ENCODE peak calls at places on chromosomes 7 and 10, in five cellular contexts. W, C, D, B and T are unnamed samples.

GRCh38 chr10:25682203-25682950 is 251.7 kb upstream of the MYO3A start:
- DNase-seq in D (peak; percentile 51), W (peak; percentile 23), C (no peak), B (no peak), T (peak; percentile 23)

GRCh38 chr10:63520463-63521388 is 475 bp upstream of the REEP3 start:
- DNase-seq in C (peak; percentile 28), B (no peak), W (peak; percentile 57), D (peak; percentile 89), T (peak; percentile 50)

GRCh38 chr10:114772496-114773196 is 48.9 kb upstream of the FHIP2A start:
- DNase-seq in C (no peak), W (no peak), D (no peak), B (no peak), T (no peak)

GRCh38 chr10:118017850-118018249 is 28.9 kb downstream of the RAB11FIP2 start:
- DNase-seq in D (peak; percentile 95), W (peak; percentile 70), C (no peak), B (no peak), T (peak; percentile 74)

GRCh38 chr7:11934766-11935165 is 102.8 kb upstream of the THSD7A start:
- DNase-seq in B (no peak), W (no peak), C (no peak), D (no peak), T (no peak)

GRCh38 chr7:138951953-138952352 is 29.2 kb downstream of the KIAA1549 start:
- DNase-seq in C (no peak), B (no peak), D (no peak), W (no peak), T (peak; percentile 99)

GRCh38 chr7:114409750-114410149 is 4.9 kb upstream of the FOXP2 start:
- DNase-seq in D (no peak), W (no peak), C (peak; percentile 66), B (no peak), T (no peak)

GRCh38 chr10:22893776-22894175 is 34.1 kb upstream of the ARMC3 start:
- DNase-seq in B (no peak), D (no peak), C (no peak), W (no peak), T (no peak)

GRCh38 chr10:13349776-13350274 is 1.7 kb upstream of the SEPHS1 start:
- DNase-seq in C (peak; percentile 54), D (peak; percentile 94), B (peak; percentile 97), W (no peak), T (no peak)

GRCh38 chr7:131530137-131530536 is 26.3 kb downstream of the PODXL start:
- DNase-seq in W (no peak), B (no peak), C (no peak), D (no peak), T (no peak)

GRCh38 chr10:5805260-5805659 is 8.0 kb downstream of the GDI2 start:
- DNase-seq in C (no peak), D (no peak), B (no peak), W (no peak), T (no peak)
- H3K4ac ChIP-seq in C (no peak overlapping the region), D (no peak overlapping the region), B (no peak overlapping the region), W (no peak overlapping the region), T (peak overlapping the region; percentile 97)

GRCh38 chr10:68796609-68797008 is 30.7 kb upstream of the STOX1 start:
- DNase-seq in B (no peak), C (peak; percentile 67), D (no peak), W (no peak), T (peak; percentile 19)

GRCh38 chr10:68790476-68790875 is 36.9 kb upstream of the STOX1 start:
- DNase-seq in C (no peak), D (no peak), W (no peak), B (no peak), T (no peak)

GRCh38 chr10:68787813-68788212 is 39.5 kb upstream of the STOX1 start:
- DNase-seq in W (no peak), D (no peak), C (no peak), B (no peak), T (no peak)

GRCh38 chr10:68795886-68796532 is 31.3 kb upstream of the STOX1 start:
- DNase-seq in D (no peak), B (no peak), W (no peak), C (no peak), T (no peak)

GRCh38 chr10:68792115-68792514 is 35.2 kb upstream of the STOX1 start:
- DNase-seq in C (peak; percentile 30), D (peak; percentile 10), W (no peak), B (no peak), T (no peak)
- H3K36me3 ChIP-seq in C (peaks cover 52% of the 10 kb centered on the region), D (peaks cover 6% of the 10 kb centered on the region), W (peaks cover 19% of the 10 kb centered on the region), B (peaks cover 25% of the 10 kb centered on the region), T (peaks cover 47% of the 10 kb centered on the region)

GRCh38 chr7:101362334-101363195 is at the start of gene COL26A1:
- DNase-seq in D (peak; percentile 81), W (peak; percentile 44), B (no peak), C (no peak), T (peak; percentile 70)
- H3K4ac ChIP-seq in D (peak within 1 kb of the TSS; percentile 97), W (peak within 1 kb of the TSS; percentile 89), B (peak within 1 kb of the TSS; percentile 99), C (no peak within 1 kb of the TSS), T (peak within 1 kb of the TSS; percentile 54)

GRCh38 chr7:98899816-98900215 is 21.5 kb downstream of the TRRAP start:
- DNase-seq in C (no peak), B (no peak), W (no peak), D (no peak), T (no peak)
- H3K36me3 ChIP-seq in C (peaks cover 58% of the 10 kb centered on the region), B (peaks cover 57% of the 10 kb centered on the region), W (peaks cover 47% of the 10 kb centered on the region), D (peaks cover 11% of the 10 kb centered on the region), T (peaks cover 64% of the 10 kb centered on the region)

GRCh38 chr10:17076626-17077025 is 53.0 kb downstream of the CUBN start:
- DNase-seq in W (no peak), B (no peak), C (no peak), D (no peak), T (no peak)
- H3K4ac ChIP-seq in W (no peak overlapping the region), B (no peak overlapping the region), C (peak overlapping the region; percentile 51), D (no peak overlapping the region), T (no peak overlapping the region)

DNA sequence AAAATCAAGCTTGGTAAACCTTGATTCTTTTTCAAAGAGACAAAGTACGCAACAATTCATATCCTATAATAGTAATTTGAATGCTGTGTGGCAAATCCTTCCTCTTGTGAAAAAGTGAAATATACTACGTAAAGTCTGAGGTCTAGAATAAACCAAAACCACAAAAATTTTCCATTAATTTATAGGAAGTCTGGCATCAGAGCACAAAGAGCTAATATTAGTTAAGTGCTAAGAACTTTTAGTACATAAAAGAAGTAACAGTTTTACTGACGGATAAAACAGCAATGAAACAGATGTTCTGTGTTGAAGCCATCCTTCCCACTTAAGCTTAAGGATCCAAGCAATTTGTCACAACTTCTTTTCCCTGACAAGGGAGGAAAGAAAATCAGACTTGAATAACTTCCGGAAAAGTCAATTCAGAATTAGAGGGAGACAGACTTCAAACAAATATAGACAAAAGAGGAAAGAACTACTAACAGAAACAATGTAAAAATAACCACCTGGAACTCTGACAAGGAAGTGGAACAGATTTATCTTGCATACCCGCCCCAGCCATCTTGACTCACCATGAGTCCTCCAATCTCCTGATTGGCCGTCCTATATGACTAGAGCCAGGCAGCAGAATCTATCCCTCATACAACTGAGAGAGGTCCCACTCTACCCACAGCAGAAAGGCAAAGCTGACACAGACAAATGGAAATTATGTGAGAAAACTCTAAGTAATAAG is 34.5 kb downstream of the RHEB start:
- DNase-seq in W (no peak), B (no peak), C (peak; percentile 88), D (no peak), T (no peak)
- H3K36me3 ChIP-seq in W (peaks cover 22% of the 10 kb centered on the region), B (peaks cover 23% of the 10 kb centered on the region), C (peaks cover 30% of the 10 kb centered on the region), D (peaks cover 2% of the 10 kb centered on the region), T (peaks cover 30% of the 10 kb centered on the region)

DNA sequence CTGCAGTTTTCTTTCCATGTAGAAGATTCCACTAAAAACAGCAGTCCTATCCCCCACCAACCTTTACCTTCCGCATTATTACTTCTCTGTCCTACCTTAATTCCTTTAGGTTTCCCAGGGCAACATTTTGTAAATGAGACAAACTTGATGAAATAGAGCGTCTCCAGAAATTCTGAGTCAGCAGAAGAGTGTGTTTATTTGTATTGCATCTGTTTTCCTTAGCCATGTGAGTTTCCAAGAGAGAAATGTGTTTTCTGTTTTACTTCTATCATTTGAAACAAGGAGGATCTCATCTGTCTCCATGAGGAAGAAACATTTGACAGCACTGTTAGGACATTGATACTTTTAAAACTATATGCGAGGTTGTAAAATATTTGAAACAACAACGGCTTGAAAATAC is 244.2 kb upstream of the PLXDC2 start:
- DNase-seq in W (no peak), B (no peak), D (no peak), C (no peak), T (no peak)
- H3K4ac ChIP-seq in W (no peak overlapping the region), B (no peak overlapping the region), D (no peak overlapping the region), C (no peak overlapping the region), T (no peak overlapping the region)

DNA sequence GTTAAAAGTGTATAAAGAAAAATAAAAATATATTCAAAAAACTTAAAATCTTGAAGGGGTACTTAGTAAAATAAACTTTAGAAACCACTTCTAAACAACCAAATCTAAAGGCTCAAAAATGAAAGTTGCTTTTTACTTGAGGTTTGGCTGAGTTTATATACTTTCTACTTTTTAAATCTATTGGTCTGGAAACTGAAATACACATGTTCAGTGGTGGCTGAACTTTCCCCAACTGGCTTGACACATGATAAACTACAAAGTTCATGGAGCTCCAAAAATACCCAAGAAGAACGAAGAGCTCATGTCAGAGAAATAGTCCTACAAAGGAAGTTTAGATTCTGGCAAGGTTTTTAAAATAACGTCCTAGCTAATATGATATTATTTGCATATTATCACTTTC is 28.5 kb downstream of the SEMA3C start:
- DNase-seq in B (no peak), D (no peak), C (peak; percentile 34), W (no peak), T (no peak)
- H3K36me3 ChIP-seq in B (no peaks in the 10 kb centered on the region), D (no peaks in the 10 kb centered on the region), C (peaks cover 2% of the 10 kb centered on the region), W (no peaks in the 10 kb centered on the region), T (peaks cover 3% of the 10 kb centered on the region)